ENCODE peak calls at places on chromosome X, in four cellular contexts. One of them, this sample, is unnamed.

GRCh38 chrX:105191878-105192277 is 28.6 kb downstream of the TEX13A start:
- DNase-seq in hippocampal formation: no peak
- DNase-seq in MM.1S: peak; percentile 15
- DNase-seq in GM04504: no peak
- DNase-seq in this sample: no peak

GRCh38 chrX:12137982-12138365 is 299 bp upstream of the FRMPD4 start:
- DNase-seq in hippocampal formation: no peak
- DNase-seq in MM.1S: no peak
- DNase-seq in GM04504: no peak
- DNase-seq in this sample: no peak

GRCh38 chrX:119008122-119008744 is 33.8 kb downstream of the LONRF3 start:
- DNase-seq in hippocampal formation: no peak
- DNase-seq in MM.1S: peak; percentile 24
- DNase-seq in GM04504: peak; percentile 5
- DNase-seq in this sample: peak; percentile 18

GRCh38 chrX:23668335-23668734 is 1.0 kb downstream of the PRDX4 start:
- DNase-seq in hippocampal formation: no peak
- DNase-seq in MM.1S: peak; percentile 17
- DNase-seq in GM04504: no peak
- DNase-seq in this sample: no peak

GRCh38 chrX:138485767-138486166 is 225.8 kb downstream of the FGF13 start:
- DNase-seq in hippocampal formation: no peak
- DNase-seq in MM.1S: no peak
- DNase-seq in GM04504: no peak
- DNase-seq in this sample: no peak

GRCh38 chrX:130916636-130917422 is 13.8 kb upstream of the ENOX2 start:
- DNase-seq in hippocampal formation: peak; percentile 4
- DNase-seq in MM.1S: peak; percentile 20
- DNase-seq in GM04504: no peak
- DNase-seq in this sample: peak; percentile 36

GRCh38 chrX:72295745-72296144 is 10.0 kb downstream of the CITED1 start:
- DNase-seq in hippocampal formation: no peak
- DNase-seq in MM.1S: no peak
- DNase-seq in GM04504: no peak
- DNase-seq in this sample: no peak

GRCh38 chrX:7159132-7159861 is 11.3 kb upstream of the PUDP start:
- DNase-seq in hippocampal formation: no peak
- DNase-seq in MM.1S: no peak
- DNase-seq in GM04504: no peak
- DNase-seq in this sample: no peak

GRCh38 chrX:120839506-120839905 is 36.2 kb downstream of the CT47B1 start:
- DNase-seq in hippocampal formation: no peak
- DNase-seq in MM.1S: no peak
- DNase-seq in GM04504: peak; percentile 12
- DNase-seq in this sample: no peak

GRCh38 chrX:151875270-151876026 is 37.2 kb upstream of the MAGEA4 start:
- DNase-seq in hippocampal formation: no peak
- DNase-seq in MM.1S: no peak
- DNase-seq in GM04504: no peak
- DNase-seq in this sample: no peak

GRCh38 chrX:68831405-68832100 is 2.7 kb downstream of the EFNB1 start:
- DNase-seq in hippocampal formation: no peak
- DNase-seq in MM.1S: no peak
- DNase-seq in GM04504: no peak
- DNase-seq in this sample: no peak

GRCh38 chrX:49188468-49189076 is 2.4 kb upstream of the PRICKLE3 start:
- DNase-seq in hippocampal formation: no peak
- DNase-seq in MM.1S: no peak
- DNase-seq in GM04504: no peak
- DNase-seq in this sample: no peak

GRCh38 chrX:114959729-114960128 is 57.7 kb downstream of the IL13RA2 start:
- DNase-seq in hippocampal formation: peak; percentile 8
- DNase-seq in MM.1S: peak; percentile 35
- DNase-seq in GM04504: peak; percentile 5
- DNase-seq in this sample: no peak

GRCh38 chrX:87900320-87900908 is 382.8 kb downstream of the KLHL4 start:
- DNase-seq in hippocampal formation: no peak
- DNase-seq in MM.1S: peak; percentile 88
- DNase-seq in GM04504: no peak
- DNase-seq in this sample: no peak